ENCODE peak calls at places on chromosomes 6 and 20, in ten cellular contexts. E, O, G, W, C, J, M, U, I and A are unnamed samples.

GRCh38 chr6:89597372-89597771 is 41.2 kb downstream of the LYRM2 start:
- ATAC-seq in E (no peak), O (no peak), G (no peak), W (no peak), C (no peak), J (no peak), M (no peak), U (no peak), I (no peak), A (no peak)

GRCh38 chr6:33490198-33490597 is 35.8 kb downstream of the ZBTB9 start:
- ATAC-seq in E (peak; percentile 54), O (no peak), G (no peak), W (no peak), C (no peak), J (peak; percentile 80), M (no peak), U (peak; percentile 57), I (no peak), A (no peak)

GRCh38 chr6:39303425-39304153 is 10.6 kb downstream of the KCNK17 start:
- ATAC-seq in E (peak; percentile 50), O (no peak), G (peak; percentile 8), W (no peak), C (peak; percentile 9), J (peak; percentile 8), M (no peak), U (no peak), I (no peak), A (peak; percentile 32)

GRCh38 chr6:121106962-121107361 is 227.3 kb downstream of the TBC1D32 start:
- ATAC-seq in E (no peak), O (no peak), G (no peak), W (no peak), C (no peak), J (no peak), M (no peak), U (no peak), I (no peak), A (no peak)

GRCh38 chr6:119043265-119043664 is 35.2 kb downstream of the FAM184A start:
- ATAC-seq in E (no peak), O (no peak), G (no peak), W (no peak), C (no peak), J (no peak), M (no peak), U (no peak), I (no peak), A (no peak)

GRCh38 chr20:4670439-4670838 is 51.3 kb upstream of the PRND start:
- ATAC-seq in E (no peak), O (no peak), G (no peak), W (no peak), C (no peak), J (no peak), M (no peak), U (no peak), I (no peak), A (no peak)

GRCh38 chr20:22586645-22587310 is 2.4 kb upstream of the FOXA2 start:
- ATAC-seq in E (peak; percentile 63), O (peak; percentile 53), G (no peak), W (peak; percentile 36), C (no peak), J (peak; percentile 80), M (no peak), U (peak; percentile 72), I (peak; percentile 52), A (no peak)

GRCh38 chr6:149887343-149887742 is 10.6 kb downstream of the RAET1E start:
- ATAC-seq in E (peak; percentile 62), O (peak; percentile 84), G (peak; percentile 27), W (no peak), C (no peak), J (peak; percentile 28), M (peak; percentile 54), U (no peak), I (no peak), A (peak; percentile 14)

GRCh38 chr6:28377879-28378278 is 21.7 kb downstream of the ZSCAN12 start:
- ATAC-seq in E (no peak), O (no peak), G (no peak), W (no peak), C (no peak), J (no peak), M (no peak), U (no peak), I (no peak), A (no peak)

GRCh38 chr6:28384143-28384533 is 15.4 kb downstream of the ZSCAN12 start:
- ATAC-seq in E (no peak), O (no peak), G (no peak), W (no peak), C (no peak), J (no peak), M (no peak), U (no peak), I (no peak), A (no peak)

GRCh38 chr6:28378644-28379043 is 20.9 kb downstream of the ZSCAN12 start:
- ATAC-seq in E (no peak), O (no peak), G (no peak), W (no peak), C (no peak), J (no peak), M (no peak), U (no peak), I (no peak), A (no peak)

GRCh38 chr6:28380381-28380780 is 19.2 kb downstream of the ZSCAN12 start:
- ATAC-seq in E (no peak), O (no peak), G (no peak), W (no peak), C (no peak), J (no peak), M (no peak), U (no peak), I (no peak), A (no peak)

DNA sequence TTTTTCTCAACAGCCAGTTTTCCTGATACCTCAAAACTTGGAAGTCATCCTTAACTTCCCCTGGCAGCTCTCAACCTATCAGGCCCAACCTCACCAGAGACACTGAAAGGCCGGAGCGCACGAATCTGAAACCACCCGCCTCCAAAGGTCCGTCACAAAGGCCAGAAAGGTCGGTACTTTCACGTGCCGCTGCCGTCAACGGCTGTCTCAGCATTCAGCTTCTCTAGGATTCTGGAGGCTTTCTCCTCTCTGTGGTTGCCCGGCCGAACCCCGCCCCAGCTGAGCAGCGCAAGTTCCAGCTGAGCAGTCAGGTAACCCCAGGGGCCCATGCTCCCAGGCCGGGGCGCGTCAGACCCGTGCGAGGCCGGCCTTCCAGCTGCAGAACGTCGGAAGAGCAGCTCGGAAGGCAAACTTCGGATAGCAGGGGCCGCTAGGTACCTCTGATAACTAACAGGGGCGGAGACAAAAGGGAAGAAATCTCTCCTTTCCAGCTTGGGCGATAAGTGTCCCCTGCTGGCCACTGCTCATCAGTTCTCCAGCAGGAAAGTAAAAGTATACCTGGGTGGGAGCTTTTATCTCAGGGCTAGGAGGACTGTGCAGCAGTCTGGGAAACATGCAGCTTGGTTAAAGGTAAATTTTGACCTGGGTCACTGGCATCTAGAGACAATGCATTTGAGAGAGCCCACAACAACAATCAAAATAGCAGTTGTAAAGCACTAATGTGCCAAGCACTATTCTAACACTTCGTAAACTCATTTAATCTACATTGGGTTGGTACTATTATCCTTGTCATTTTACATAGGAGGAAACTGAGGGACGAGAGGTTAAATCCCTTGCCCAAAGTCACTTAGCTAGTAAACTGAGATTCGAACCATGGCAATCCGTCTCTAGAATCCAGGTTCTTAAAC is 16.1 kb downstream of the ZSCAN12 start:
- ATAC-seq in E (peak; percentile 98), O (peak; percentile 98), G (peak; percentile 99), W (peak; percentile 96), C (peak; percentile 98), J (peak; percentile 93), M (peak; percentile 98), U (peak; percentile 97), I (peak; percentile 99), A (peak; percentile 98)
- TF ChIP-seq POLR2A in E (no peak), O (peak; percentile 54), G (peak; percentile 59), W (no peak), C (no peak), J (peak; percentile 62), M (peak; percentile 77), U (peak; percentile 66), I (peak; percentile 52), A (no peak)

GRCh38 chr6:37513576-37513975 is 13.9 kb upstream of the CCDC167 start:
- ATAC-seq in E (no peak), O (no peak), G (no peak), W (no peak), C (no peak), J (no peak), M (no peak), U (no peak), I (no peak), A (no peak)

GRCh38 chr6:37513155-37513554 is 13.5 kb upstream of the CCDC167 start:
- ATAC-seq in E (no peak), O (no peak), G (no peak), W (no peak), C (no peak), J (no peak), M (no peak), U (no peak), I (no peak), A (no peak)

GRCh38 chr6:37511910-37512399 is 12.3 kb upstream of the CCDC167 start:
- ATAC-seq in E (no peak), O (no peak), G (no peak), W (no peak), C (no peak), J (no peak), M (no peak), U (no peak), I (no peak), A (no peak)

GRCh38 chr6:37514377-37514776 is 14.7 kb upstream of the CCDC167 start:
- ATAC-seq in E (peak; percentile 16), O (no peak), G (no peak), W (no peak), C (no peak), J (peak; percentile 56), M (peak; percentile 71), U (no peak), I (no peak), A (no peak)

DNA sequence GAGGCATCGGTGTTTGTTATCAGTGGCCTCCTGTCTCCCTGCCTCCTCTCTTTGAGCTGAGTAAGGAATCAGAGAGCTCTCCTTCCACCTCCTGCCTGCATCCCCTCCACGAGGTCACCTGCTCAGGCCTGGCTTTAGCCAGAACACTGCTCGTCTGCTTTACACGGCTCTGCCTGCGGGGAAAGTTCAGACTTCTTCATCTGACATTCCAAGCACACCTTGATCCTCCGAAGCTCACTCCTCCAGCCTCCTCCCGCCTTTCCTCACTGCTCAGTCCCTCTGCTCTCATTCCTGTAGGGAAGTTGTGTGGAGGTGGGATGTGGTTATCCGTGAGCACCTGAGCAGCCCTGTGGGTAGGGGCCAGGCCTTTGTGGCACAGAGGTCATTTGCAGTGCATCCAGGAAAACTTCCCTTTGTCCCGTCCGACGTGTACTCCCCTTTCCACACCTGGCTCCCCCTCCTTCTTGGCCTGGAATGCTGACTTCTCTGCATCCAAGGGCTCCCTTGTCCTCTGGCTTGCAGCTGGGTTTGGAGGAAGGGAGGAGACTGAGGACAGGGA is 12.8 kb upstream of the CCDC167 start:
- ATAC-seq in E (no peak), O (no peak), G (no peak), W (no peak), C (no peak), J (no peak), M (peak; percentile 8), U (no peak), I (no peak), A (no peak)
- H3K27ac ChIP-seq in E (no peak overlapping the region), O (no peak overlapping the region), G (no peak overlapping the region), W (no peak overlapping the region), C (no peak overlapping the region), J (no peak overlapping the region), M (no peak overlapping the region), U (no peak overlapping the region), I (no peak overlapping the region), A (no peak overlapping the region)

GRCh38 chr6:99589290-99589672 is 17.4 kb upstream of the PRDM13 start:
- ATAC-seq in E (peak; percentile 48), O (no peak), G (peak; percentile 19), W (peak; percentile 10), C (peak; percentile 25), J (no peak), M (peak; percentile 41), U (peak; percentile 63), I (peak; percentile 55), A (peak; percentile 25)
- H3K4me3 ChIP-seq in E (peak overlapping the region; percentile 53), O (peak overlapping the region; percentile 41), G (peak overlapping the region; percentile 40), W (peak overlapping the region; percentile 59), C (peak overlapping the region; percentile 25), J (no peak overlapping the region), M (peak overlapping the region; percentile 30), U (peak overlapping the region; percentile 74), I (peak overlapping the region; percentile 49), A (peak overlapping the region; percentile 26)

DNA sequence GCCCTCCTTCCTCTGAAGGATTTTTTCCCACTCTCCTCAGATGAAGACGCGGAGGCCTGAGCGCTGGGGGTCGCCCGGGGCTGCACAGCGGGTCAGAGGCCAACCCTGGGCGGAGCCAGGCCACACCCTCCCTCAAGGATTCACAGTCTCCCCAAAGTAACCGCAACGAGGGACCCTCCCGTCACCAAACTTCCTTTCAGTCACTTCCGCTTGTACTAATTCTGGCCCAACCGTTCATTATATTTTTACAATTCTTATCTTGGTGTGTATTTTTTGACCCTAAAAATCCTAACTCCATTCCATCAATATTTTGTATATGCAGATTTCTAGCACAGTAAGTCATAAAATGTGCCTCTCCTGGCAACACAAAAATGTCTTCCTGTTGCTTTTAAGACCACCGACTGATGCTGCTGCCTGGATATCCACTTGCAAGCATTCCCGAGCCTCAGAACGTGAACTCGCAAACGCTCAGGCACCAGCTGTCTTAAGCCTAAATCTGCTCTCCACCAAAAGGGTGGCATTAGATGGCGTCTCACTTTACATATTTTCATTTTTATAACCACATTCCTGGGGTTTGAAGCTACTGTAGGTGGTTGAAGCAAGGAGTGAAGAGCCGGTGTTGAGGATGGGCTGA is 128.0 kb downstream of the DLL1 start:
- ATAC-seq in E (no peak), O (no peak), G (no peak), W (no peak), C (no peak), J (no peak), M (no peak), U (no peak), I (no peak), A (no peak)
- TF ChIP-seq POLR2A in E (no peak), O (no peak), G (no peak), W (no peak), C (no peak), J (no peak), M (no peak), U (no peak), I (no peak), A (no peak)